ENCODE peak calls at places on chromosomes 13 and 19, in eight cellular contexts. One of them, this sample, is unnamed.
A peak's percentile ranks its signal among the peaks of the same experiment; 100 is the strongest.

GRCh38 chr13:21949818-21950429 is 279.1 kb downstream of the FGF9 start:
- DNase-seq in left ventricle myocardium inferior: no peak
- DNase-seq in HepG2: no peak
- DNase-seq in CD8-positive, alpha-beta T cell: no peak
- DNase-seq in heart right ventricle: no peak
- DNase-seq in mammary epithelial cell: no peak
- DNase-seq in Peyer's patch: no peak
- DNase-seq in K562: no peak
- DNase-seq in this sample: no peak

GRCh38 chr13:74705438-74705837 is 571.2 kb upstream of the KLF12 start:
- DNase-seq in left ventricle myocardium inferior: no peak
- DNase-seq in HepG2: no peak
- DNase-seq in CD8-positive, alpha-beta T cell: no peak
- DNase-seq in heart right ventricle: no peak
- DNase-seq in mammary epithelial cell: no peak
- DNase-seq in Peyer's patch: no peak
- DNase-seq in K562: no peak
- DNase-seq in this sample: no peak

GRCh38 chr13:109628251-109628699 is 158.1 kb downstream of the IRS2 start:
- DNase-seq in left ventricle myocardium inferior: no peak
- DNase-seq in HepG2: no peak
- DNase-seq in CD8-positive, alpha-beta T cell: no peak
- DNase-seq in heart right ventricle: no peak
- DNase-seq in mammary epithelial cell: peak; percentile 74
- DNase-seq in Peyer's patch: no peak
- DNase-seq in K562: no peak
- DNase-seq in this sample: no peak

GRCh38 chr19:28710278-28710677 is 502.7 kb downstream of the UQCRFS1 start:
- DNase-seq in left ventricle myocardium inferior: no peak
- DNase-seq in HepG2: peak; percentile 43
- DNase-seq in CD8-positive, alpha-beta T cell: no peak
- DNase-seq in heart right ventricle: no peak
- DNase-seq in mammary epithelial cell: peak; percentile 52
- DNase-seq in Peyer's patch: no peak
- DNase-seq in K562: peak; percentile 54
- DNase-seq in this sample: no peak

GRCh38 chr19:1601613-1602064 is 3.6 kb downstream of the UQCR11 start:
- DNase-seq in left ventricle myocardium inferior: no peak
- DNase-seq in HepG2: no peak
- DNase-seq in CD8-positive, alpha-beta T cell: no peak
- DNase-seq in heart right ventricle: no peak
- DNase-seq in mammary epithelial cell: no peak
- DNase-seq in Peyer's patch: no peak
- DNase-seq in K562: peak; percentile 45
- DNase-seq in this sample: no peak

GRCh38 chr19:34253711-34254551 is 423 bp upstream of the GARRE1 start:
- DNase-seq in left ventricle myocardium inferior: peak; percentile 88
- DNase-seq in HepG2: peak; percentile 66
- DNase-seq in CD8-positive, alpha-beta T cell: no peak
- DNase-seq in heart right ventricle: peak; percentile 90
- DNase-seq in mammary epithelial cell: no peak
- DNase-seq in Peyer's patch: peak; percentile 93
- DNase-seq in K562: no peak
- DNase-seq in this sample: no peak

GRCh38 chr19:41206926-41207750 is 11.9 kb upstream of the AXL start:
- DNase-seq in left ventricle myocardium inferior: peak; percentile 89
- DNase-seq in HepG2: no peak
- DNase-seq in CD8-positive, alpha-beta T cell: no peak
- DNase-seq in heart right ventricle: peak; percentile 84
- DNase-seq in mammary epithelial cell: no peak
- DNase-seq in Peyer's patch: peak; percentile 65
- DNase-seq in K562: peak; percentile 86
- DNase-seq in this sample: no peak

GRCh38 chr19:50496189-50497029 is 14.6 kb downstream of the JOSD2 start:
- DNase-seq in left ventricle myocardium inferior: peak; percentile 74
- DNase-seq in HepG2: peak; percentile 67
- DNase-seq in CD8-positive, alpha-beta T cell: no peak
- DNase-seq in heart right ventricle: peak; percentile 70
- DNase-seq in mammary epithelial cell: no peak
- DNase-seq in Peyer's patch: peak; percentile 37
- DNase-seq in K562: no peak
- DNase-seq in this sample: no peak

GRCh38 chr19:366951-367350 is 22.4 kb upstream of the MIER2 start:
- DNase-seq in left ventricle myocardium inferior: no peak
- DNase-seq in HepG2: no peak
- DNase-seq in CD8-positive, alpha-beta T cell: no peak
- DNase-seq in heart right ventricle: no peak
- DNase-seq in mammary epithelial cell: no peak
- DNase-seq in Peyer's patch: peak; percentile 15
- DNase-seq in K562: no peak
- DNase-seq in this sample: no peak

DNA sequence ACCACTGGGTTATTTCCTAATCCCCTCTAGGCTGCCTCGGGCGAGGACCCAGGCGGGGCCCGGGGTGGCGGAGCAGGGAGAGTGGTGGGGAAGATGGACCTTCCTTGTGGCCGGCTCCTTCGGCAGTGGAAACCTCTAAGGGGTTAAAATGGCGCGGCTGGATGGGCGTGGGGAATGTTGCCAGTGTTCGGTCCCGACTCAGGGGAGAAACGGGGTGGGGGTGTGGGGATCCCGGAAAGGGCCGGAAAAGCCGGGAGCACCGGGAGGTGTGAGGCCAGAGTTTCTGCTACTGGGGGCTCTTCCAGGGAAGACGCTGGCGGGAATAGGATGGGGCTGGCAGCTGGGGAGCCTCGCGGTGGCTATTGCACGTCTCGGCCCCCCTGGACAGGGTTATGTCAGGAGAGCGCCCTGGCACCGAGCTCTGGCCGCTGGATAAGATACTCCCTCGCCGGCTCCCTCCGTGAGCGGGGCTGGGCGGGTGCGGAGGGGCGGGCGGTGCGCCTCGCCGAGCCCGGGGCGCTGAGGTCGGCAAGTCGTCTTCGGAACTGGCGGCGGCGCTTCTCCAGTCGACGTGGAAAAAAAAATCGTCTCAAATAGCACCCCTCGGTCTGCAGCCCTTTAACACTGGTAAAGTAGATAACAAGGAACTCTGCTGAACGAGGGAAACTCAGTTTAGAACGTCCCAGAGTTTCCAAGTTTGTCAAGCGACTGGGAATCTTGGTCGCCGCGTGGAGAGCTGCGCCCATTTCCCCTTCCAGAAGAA is 114.9 kb downstream of the KCNRG start:
- DNase-seq in left ventricle myocardium inferior: peak; percentile 37
- DNase-seq in HepG2: no peak
- DNase-seq in CD8-positive, alpha-beta T cell: no peak
- DNase-seq in heart right ventricle: peak; percentile 31
- DNase-seq in mammary epithelial cell: no peak
- DNase-seq in Peyer's patch: no peak
- DNase-seq in K562: no peak
- DNase-seq in this sample: peak; percentile 26
- H3K27me3 ChIP-seq in left ventricle myocardium inferior: peaks cover 57% of the 10 kb centered on the region
- H3K27me3 ChIP-seq in HepG2: peaks cover 34% of the 10 kb centered on the region
- H3K27me3 ChIP-seq in CD8-positive, alpha-beta T cell: peaks cover 60% of the 10 kb centered on the region
- H3K27me3 ChIP-seq in heart right ventricle: peaks cover 29% of the 10 kb centered on the region
- H3K27me3 ChIP-seq in mammary epithelial cell: peaks cover 25% of the 10 kb centered on the region
- H3K27me3 ChIP-seq in Peyer's patch: no peaks in the 10 kb centered on the region
- H3K27me3 ChIP-seq in K562: no peaks in the 10 kb centered on the region
- H3K27me3 ChIP-seq in this sample: peaks cover 14% of the 10 kb centered on the region

GRCh38 chr13:106083620-106084350 is 451.7 kb downstream of the EFNB2 start:
- DNase-seq in left ventricle myocardium inferior: no peak
- DNase-seq in HepG2: peak; percentile 6
- DNase-seq in CD8-positive, alpha-beta T cell: no peak
- DNase-seq in heart right ventricle: peak; percentile 32
- DNase-seq in mammary epithelial cell: peak; percentile 71
- DNase-seq in Peyer's patch: no peak
- DNase-seq in K562: no peak
- DNase-seq in this sample: peak; percentile 40
- TF ChIP-seq CTCF in left ventricle myocardium inferior: peak; percentile 69
- TF ChIP-seq CTCF in HepG2: peak; percentile 28
- TF ChIP-seq CTCF in CD8-positive, alpha-beta T cell: no peak
- TF ChIP-seq CTCF in heart right ventricle: peak; percentile 36
- TF ChIP-seq CTCF in mammary epithelial cell: peak; percentile 90
- TF ChIP-seq CTCF in Peyer's patch: no peak
- TF ChIP-seq CTCF in K562: no peak
- TF ChIP-seq CTCF in this sample: peak; percentile 81

GRCh38 chr13:45747071-45747470 is 45.0 kb downstream of the CBY2 start:
- DNase-seq in left ventricle myocardium inferior: no peak
- DNase-seq in HepG2: no peak
- DNase-seq in CD8-positive, alpha-beta T cell: no peak
- DNase-seq in heart right ventricle: no peak
- DNase-seq in mammary epithelial cell: no peak
- DNase-seq in Peyer's patch: no peak
- DNase-seq in K562: no peak
- DNase-seq in this sample: no peak
- H3K27me3 ChIP-seq in left ventricle myocardium inferior: no peaks in the 10 kb centered on the region
- H3K27me3 ChIP-seq in HepG2: peaks cover 6% of the 10 kb centered on the region
- H3K27me3 ChIP-seq in CD8-positive, alpha-beta T cell: no peaks in the 10 kb centered on the region
- H3K27me3 ChIP-seq in heart right ventricle: no peaks in the 10 kb centered on the region
- H3K27me3 ChIP-seq in mammary epithelial cell: no peaks in the 10 kb centered on the region
- H3K27me3 ChIP-seq in Peyer's patch: no peaks in the 10 kb centered on the region
- H3K27me3 ChIP-seq in K562: peaks cover 15% of the 10 kb centered on the region
- H3K27me3 ChIP-seq in this sample: no peaks in the 10 kb centered on the region

GRCh38 chr13:50745542-50745941 is 98.0 kb downstream of the DLEU7 start:
- DNase-seq in left ventricle myocardium inferior: no peak
- DNase-seq in HepG2: no peak
- DNase-seq in CD8-positive, alpha-beta T cell: no peak
- DNase-seq in heart right ventricle: no peak
- DNase-seq in mammary epithelial cell: no peak
- DNase-seq in Peyer's patch: no peak
- DNase-seq in K562: no peak
- DNase-seq in this sample: no peak
- TF ChIP-seq CTCF in left ventricle myocardium inferior: no peak
- TF ChIP-seq CTCF in HepG2: no peak
- TF ChIP-seq CTCF in CD8-positive, alpha-beta T cell: no peak
- TF ChIP-seq CTCF in heart right ventricle: no peak
- TF ChIP-seq CTCF in mammary epithelial cell: no peak
- TF ChIP-seq CTCF in Peyer's patch: no peak
- TF ChIP-seq CTCF in K562: no peak
- TF ChIP-seq CTCF in this sample: peak; percentile 18

GRCh38 chr19:55373318-55373992 is 3.2 kb upstream of the TMEM190 start:
- DNase-seq in left ventricle myocardium inferior: no peak
- DNase-seq in HepG2: no peak
- DNase-seq in CD8-positive, alpha-beta T cell: no peak
- DNase-seq in heart right ventricle: no peak
- DNase-seq in mammary epithelial cell: no peak
- DNase-seq in Peyer's patch: no peak
- DNase-seq in K562: no peak
- DNase-seq in this sample: no peak

GRCh38 chr19:55377356-55378131 is 918 bp downstream of the TMEM190 start:
- DNase-seq in left ventricle myocardium inferior: no peak
- DNase-seq in HepG2: peak; percentile 52
- DNase-seq in CD8-positive, alpha-beta T cell: no peak
- DNase-seq in heart right ventricle: no peak
- DNase-seq in mammary epithelial cell: no peak
- DNase-seq in Peyer's patch: no peak
- DNase-seq in K562: no peak
- DNase-seq in this sample: no peak

GRCh38 chr19:55379161-55379560 is 2.5 kb downstream of the TMEM190 start:
- DNase-seq in left ventricle myocardium inferior: no peak
- DNase-seq in HepG2: no peak
- DNase-seq in CD8-positive, alpha-beta T cell: no peak
- DNase-seq in heart right ventricle: no peak
- DNase-seq in mammary epithelial cell: no peak
- DNase-seq in Peyer's patch: no peak
- DNase-seq in K562: no peak
- DNase-seq in this sample: no peak

GRCh38 chr19:55373993-55374757 is 2.5 kb upstream of the TMEM190 start:
- DNase-seq in left ventricle myocardium inferior: no peak
- DNase-seq in HepG2: no peak
- DNase-seq in CD8-positive, alpha-beta T cell: no peak
- DNase-seq in heart right ventricle: no peak
- DNase-seq in mammary epithelial cell: no peak
- DNase-seq in Peyer's patch: no peak
- DNase-seq in K562: no peak
- DNase-seq in this sample: no peak

DNA sequence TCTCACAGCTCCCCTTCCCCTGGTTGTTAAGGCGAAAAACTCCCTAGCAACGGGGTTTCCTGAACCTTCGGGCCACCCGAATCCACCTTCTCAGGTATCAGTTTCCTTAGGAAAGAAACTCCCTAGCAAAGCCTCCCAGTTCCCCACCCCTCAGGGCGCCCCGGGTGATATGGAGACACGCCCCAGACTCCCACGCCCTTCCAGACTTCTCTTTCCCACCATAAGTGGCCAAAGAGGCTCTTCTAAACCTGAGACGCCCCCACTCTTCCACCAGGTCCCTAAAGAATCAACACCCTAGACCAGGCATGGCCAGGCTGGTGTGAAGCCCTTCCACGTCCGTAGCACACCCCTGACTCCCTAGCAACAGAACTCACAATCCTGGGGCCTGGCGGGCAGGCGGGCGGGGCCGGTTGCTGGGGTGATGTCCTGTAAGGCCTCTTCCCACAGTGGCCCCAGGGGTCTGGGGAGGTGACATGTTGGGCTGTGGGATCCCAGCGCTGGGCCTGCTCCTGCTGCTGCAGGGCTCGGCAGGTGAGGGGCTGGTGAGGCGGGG is at the start of gene TMEM190:
- DNase-seq in left ventricle myocardium inferior: no peak
- DNase-seq in HepG2: no peak
- DNase-seq in CD8-positive, alpha-beta T cell: no peak
- DNase-seq in heart right ventricle: no peak
- DNase-seq in mammary epithelial cell: peak; percentile 22
- DNase-seq in Peyer's patch: no peak
- DNase-seq in K562: peak; percentile 65
- DNase-seq in this sample: no peak
- H3K27me3 ChIP-seq in left ventricle myocardium inferior: peaks cover 60% of the 10 kb centered on the region
- H3K27me3 ChIP-seq in HepG2: peaks cover 15% of the 10 kb centered on the region
- H3K27me3 ChIP-seq in CD8-positive, alpha-beta T cell: peaks cover 25% of the 10 kb centered on the region
- H3K27me3 ChIP-seq in heart right ventricle: peaks cover 56% of the 10 kb centered on the region
- H3K27me3 ChIP-seq in mammary epithelial cell: no peaks in the 10 kb centered on the region
- H3K27me3 ChIP-seq in Peyer's patch: no peaks in the 10 kb centered on the region
- H3K27me3 ChIP-seq in K562: no peaks in the 10 kb centered on the region
- H3K27me3 ChIP-seq in this sample: no peaks in the 10 kb centered on the region

This sample was measured in BE2C.